ENCODE peak calls at places on chromosome 13, in seven cellular contexts. K is dorsolateral prefrontal cortex; F is ELR; Y is fibroblast of mammary gland; T is activated T-helper 1 cell treated with anti-CD3 and anti-CD28 coated beads, Interleukin-2, amount 50 U/mL, for 16 hours; H is effector memory CD4-positive, alpha-beta T cell; Z is ecto neural progenitor cell. C is an unnamed sample.

GRCh38 chr13:38897521-38897920 is 93.1 kb downstream of the STOML3 start:
- DNase-seq in K (no peak), F (no peak), Y (no peak), T (no peak), H (no peak), Z (no peak), C (no peak)

GRCh38 chr13:98965325-98965724 is 12.5 kb downstream of the DOCK9 start:
- DNase-seq in K (no peak), F (no peak), Y (no peak), T (no peak), H (no peak), Z (no peak), C (no peak)

GRCh38 chr13:51825165-51825592 is 19.8 kb downstream of the TMEM272 start:
- DNase-seq in K (no peak), F (no peak), Y (peak), T (no peak), H (no peak), Z (no peak), C (no peak)

GRCh38 chr13:94860981-94861407 is 148.6 kb upstream of the SOX21 start:
- DNase-seq in K (no peak), F (peak), Y (peak), T (no peak), H (no peak), Z (no peak), C (no peak)

GRCh38 chr13:113964251-113964995 is 9.5 kb downstream of the C13orf46 start:
- DNase-seq in K (no peak), F (no peak), Y (no peak), T (no peak), H (no peak), Z (no peak), C (no peak)

GRCh38 chr13:74674701-74675100 is 540.5 kb upstream of the KLF12 start:
- DNase-seq in K (no peak), F (no peak), Y (no peak), T (no peak), H (no peak), Z (no peak), C (no peak)

GRCh38 chr13:21879263-21879914 is 208.5 kb downstream of the FGF9 start:
- DNase-seq in K (no peak), F (no peak), Y (no peak), T (no peak), H (no peak), Z (peak), C (no peak)

GRCh38 chr13:100497394-100497793 is 91.2 kb downstream of the GGACT start:
- DNase-seq in K (no peak), F (peak), Y (peak), T (no peak), H (no peak), Z (no peak), C (no peak)

GRCh38 chr13:41054919-41055619 is 6.2 kb upstream of the WBP4 start:
- DNase-seq in K (no peak), F (peak), Y (no peak), T (no peak), H (no peak), Z (no peak), C (no peak)

GRCh38 chr13:20197361-20197834 is 4.7 kb upstream of the GJB2 start:
- DNase-seq in K (no peak), F (peak), Y (peak), T (no peak), H (no peak), Z (no peak), C (peak)

GRCh38 chr13:114105351-114106225 is 26.8 kb downstream of the RASA3 start:
- DNase-seq in K (no peak), F (no peak), Y (no peak), T (no peak), H (no peak), Z (no peak), C (no peak)

GRCh38 chr13:74444161-74444571 is 310.0 kb upstream of the KLF12 start:
- DNase-seq in K (no peak), F (peak), Y (no peak), T (no peak), H (no peak), Z (no peak), C (no peak)

GRCh38 chr13:98334620-98335205 is 157.6 kb upstream of the RNF113B start:
- DNase-seq in K (no peak), F (no peak), Y (no peak), T (no peak), H (no peak), Z (no peak), C (no peak)

GRCh38 chr13:110347535-110348308 is 40.6 kb downstream of the COL4A2 start:
- DNase-seq in K (no peak), F (peak), Y (peak), T (no peak), H (no peak), Z (no peak), C (no peak)

GRCh38 chr13:22468055-22468454 is 712.7 kb upstream of the SGCG start:
- DNase-seq in K (no peak), F (no peak), Y (no peak), T (no peak), H (no peak), Z (no peak), C (no peak)

GRCh38 chr13:28338742-28339141 is 156.2 kb downstream of the FLT1 start:
- DNase-seq in K (no peak), F (no peak), Y (no peak), T (no peak), H (no peak), Z (no peak), C (no peak)

GRCh38 chr13:97142452-97142851 is 79.7 kb upstream of the MBNL2 start:
- DNase-seq in K (no peak), F (no peak), Y (peak), T (no peak), H (no peak), Z (no peak), C (no peak)